ENCODE peak calls at places on chromosomes 12 and 14, in six cellular contexts. A, S, F, C, W and Z are unnamed samples.

GRCh38 chr12:93377252-93377542 is 528 bp upstream of the NUDT4 start:
- ATAC-seq in A (no peak), S (peak; percentile 9), F (peak; percentile 23), C (peak; percentile 60), W (peak; percentile 39), Z (peak; percentile 40)

GRCh38 chr12:92756905-92757598 is 54.3 kb downstream of the PLEKHG7 start:
- ATAC-seq in A (no peak), S (no peak), F (no peak), C (no peak), W (no peak), Z (no peak)

GRCh38 chr14:90419200-90419599 is 22.4 kb downstream of the CALM1 start:
- ATAC-seq in A (no peak), S (no peak), F (peak; percentile 62), C (peak; percentile 86), W (no peak), Z (peak; percentile 88)

GRCh38 chr14:102828201-102828600 is 51.0 kb downstream of the TRAF3 start:
- ATAC-seq in A (no peak), S (peak; percentile 87), F (no peak), C (no peak), W (no peak), Z (no peak)

GRCh38 chr14:50447491-50447890 is 50.8 kb upstream of the CDKL1 start:
- ATAC-seq in A (no peak), S (no peak), F (no peak), C (peak; percentile 38), W (no peak), Z (no peak)

GRCh38 chr12:90585640-90586304 is 369.2 kb downstream of the CCER1 start:
- ATAC-seq in A (no peak), S (no peak), F (no peak), C (no peak), W (no peak), Z (no peak)

GRCh38 chr14:64221604-64222003 is 72.6 kb downstream of the ESR2 start:
- ATAC-seq in A (no peak), S (no peak), F (no peak), C (no peak), W (no peak), Z (no peak)

GRCh38 chr12:132478845-132479244 is 11.1 kb upstream of the FBRSL1 start:
- ATAC-seq in A (no peak), S (peak; percentile 76), F (no peak), C (peak; percentile 62), W (peak; percentile 58), Z (no peak)

GRCh38 chr14:57865066-57865449 is 834 bp downstream of the SLC35F4 start:
- ATAC-seq in A (no peak), S (no peak), F (no peak), C (no peak), W (no peak), Z (no peak)

GRCh38 chr12:90360300-90360699 is 594.7 kb downstream of the CCER1 start:
- ATAC-seq in A (no peak), S (no peak), F (no peak), C (no peak), W (no peak), Z (no peak)

GRCh38 chr12:6360578-6361490 is 14.5 kb downstream of the SCNN1A start:
- ATAC-seq in A (peak; percentile 19), S (no peak), F (no peak), C (no peak), W (no peak), Z (no peak)

GRCh38 chr12:106511365-106511764 is 71.4 kb upstream of the RFX4 start:
- ATAC-seq in A (no peak), S (peak; percentile 21), F (no peak), C (peak; percentile 26), W (no peak), Z (no peak)

GRCh38 chr12:40614923-40615322 is 77.3 kb upstream of the CNTN1 start:
- ATAC-seq in A (peak; percentile 86), S (no peak), F (no peak), C (no peak), W (no peak), Z (no peak)

GRCh38 chr12:57236224-57236924 is 6.9 kb downstream of the SHMT2 start:
- ATAC-seq in A (no peak), S (no peak), F (no peak), C (no peak), W (no peak), Z (no peak)

GRCh38 chr12:57234571-57235011 is 5.1 kb downstream of the SHMT2 start:
- ATAC-seq in A (no peak), S (no peak), F (no peak), C (no peak), W (no peak), Z (no peak)

GRCh38 chr12:57234233-57234570 is 4.7 kb downstream of the SHMT2 start:
- ATAC-seq in A (no peak), S (no peak), F (no peak), C (no peak), W (no peak), Z (no peak)

GRCh38 chr12:57235728-57236131 is 6.2 kb downstream of the SHMT2 start:
- ATAC-seq in A (no peak), S (no peak), F (no peak), C (no peak), W (no peak), Z (no peak)

GRCh38 chr12:57235012-57235727 is 5.7 kb downstream of the SHMT2 start:
- ATAC-seq in A (no peak), S (peak; percentile 52), F (no peak), C (no peak), W (peak; percentile 10), Z (no peak)
- H3K4me1 ChIP-seq in A (peaks cover 34% of the 10 kb centered on the region), S (peaks cover 45% of the 10 kb centered on the region), F (peaks cover 35% of the 10 kb centered on the region), C (peaks cover 9% of the 10 kb centered on the region), W (peaks cover 82% of the 10 kb centered on the region), Z (no peaks in the 10 kb centered on the region)

DNA sequence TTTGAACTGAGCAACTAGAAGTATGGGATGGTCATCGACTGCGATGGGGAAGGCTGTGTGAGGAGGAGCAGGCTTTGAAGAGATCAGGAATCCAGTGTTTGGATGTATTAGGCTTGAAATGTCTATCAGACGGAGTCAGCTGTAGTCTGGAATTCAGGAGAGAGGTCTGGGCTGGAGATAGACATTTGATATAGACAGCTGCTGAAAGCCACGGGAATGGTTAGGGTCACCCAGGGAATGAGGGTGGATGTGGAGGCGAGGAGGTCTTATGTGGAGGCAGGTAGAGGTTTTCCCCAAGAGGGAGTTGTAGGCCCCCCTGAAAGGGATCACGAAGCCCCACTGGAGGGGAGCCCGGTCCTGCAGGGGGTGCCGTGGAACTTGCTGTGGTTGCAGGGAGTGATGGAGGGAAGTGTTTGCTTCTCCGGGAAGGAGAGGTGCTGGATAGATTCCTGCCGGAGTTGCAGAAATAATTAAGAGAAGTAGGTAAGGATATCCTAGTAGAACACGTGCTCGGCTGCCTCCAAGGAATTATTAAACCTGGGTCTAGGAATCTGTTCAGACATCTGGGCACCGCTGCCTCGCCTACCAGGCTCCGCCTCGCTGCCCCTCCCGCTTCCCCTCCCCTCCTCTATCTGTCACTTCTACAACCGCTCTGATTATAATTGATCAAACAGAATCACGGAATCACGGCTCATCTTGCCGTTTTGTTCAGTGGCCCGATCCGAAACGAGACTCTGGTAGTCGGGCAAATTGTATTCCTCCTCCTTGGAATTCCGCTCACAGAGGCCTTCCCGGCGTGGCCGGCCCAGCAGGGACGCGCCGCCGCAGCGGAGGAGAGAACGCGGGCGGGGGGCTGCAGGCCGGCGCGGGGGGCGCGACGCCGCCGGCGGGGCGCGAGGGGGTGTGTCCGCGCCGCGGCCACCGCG is 824 bp upstream of the CACNA1C start:
- ATAC-seq in A (no peak), S (no peak), F (no peak), C (no peak), W (no peak), Z (peak; percentile 3)
- TF ChIP-seq CTCF in A (no peak), S (no peak), F (no peak), C (no peak), W (no peak), Z (no peak)

GRCh38 chr12:121352053-121353018 is at the start of gene ANAPC5:
- ATAC-seq in A (peak; percentile 99), S (peak; percentile 97), F (peak; percentile 100), C (peak; percentile 99), W (peak; percentile 97), Z (peak; percentile 100)
- TF ChIP-seq EP300 in A (no peak), S (peak; percentile 37), F (no peak), C (no peak), W (no peak), Z (no peak)

GRCh38 chr12:108838194-108839010 is 19.0 kb downstream of the SSH1 start:
- ATAC-seq in A (peak; percentile 98), S (peak; percentile 96), F (peak; percentile 93), C (peak; percentile 93), W (peak; percentile 77), Z (peak; percentile 92)

GRCh38 chr12:108839011-108839889 is 18.1 kb downstream of the SSH1 start:
- ATAC-seq in A (peak; percentile 3), S (no peak), F (peak; percentile 31), C (no peak), W (no peak), Z (peak; percentile 46)

GRCh38 chr12:108837680-108838079 is 19.7 kb downstream of the SSH1 start:
- ATAC-seq in A (no peak), S (no peak), F (no peak), C (no peak), W (no peak), Z (no peak)

GRCh38 chr12:108840605-108841328 is 16.6 kb downstream of the SSH1 start:
- ATAC-seq in A (no peak), S (no peak), F (no peak), C (no peak), W (no peak), Z (no peak)

GRCh38 chr12:108839890-108840230 is 17.5 kb downstream of the SSH1 start:
- ATAC-seq in A (peak; percentile 5), S (no peak), F (peak; percentile 4), C (peak; percentile 4), W (no peak), Z (no peak)
- H3K4me1 ChIP-seq in A (peaks cover 21% of the 10 kb centered on the region), S (peaks cover 18% of the 10 kb centered on the region), F (peaks cover 82% of the 10 kb centered on the region), C (peaks cover 53% of the 10 kb centered on the region), W (peaks cover 27% of the 10 kb centered on the region), Z (peaks cover 21% of the 10 kb centered on the region)

GRCh38 chr12:99152337-99152736 is 495.2 kb upstream of the GARIN6 start:
- ATAC-seq in A (no peak), S (no peak), F (no peak), C (no peak), W (no peak), Z (no peak)

GRCh38 chr12:99146185-99146584 is 501.1 kb downstream of the APAF1 start:
- ATAC-seq in A (no peak), S (no peak), F (peak; percentile 71), C (no peak), W (no peak), Z (no peak)

GRCh38 chr12:99146730-99147129 is 500.8 kb upstream of the GARIN6 start:
- ATAC-seq in A (no peak), S (no peak), F (no peak), C (no peak), W (no peak), Z (no peak)

DNA sequence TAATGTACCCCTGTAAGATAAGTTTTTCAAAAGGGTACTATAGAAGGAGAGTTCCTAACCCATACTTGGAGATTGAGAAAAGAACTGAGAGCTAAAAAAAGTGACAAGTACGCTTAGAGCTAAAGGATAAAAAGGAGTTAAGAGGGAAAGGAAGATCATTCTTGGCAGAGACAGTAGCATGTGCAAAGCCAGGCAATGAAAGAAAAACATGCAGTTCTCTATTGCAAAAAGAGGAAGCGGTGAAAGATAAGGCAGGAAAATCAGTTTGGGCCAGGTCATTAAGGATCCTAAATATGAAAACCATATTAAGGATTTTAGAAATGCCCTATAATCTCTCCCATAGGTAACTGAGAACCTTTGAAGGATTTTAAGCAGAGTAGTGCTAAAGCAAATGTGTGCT is 500.4 kb upstream of the GARIN6 start:
- ATAC-seq in A (no peak), S (no peak), F (peak; percentile 16), C (no peak), W (no peak), Z (no peak)
- TF ChIP-seq CTCF in A (no peak), S (no peak), F (no peak), C (no peak), W (no peak), Z (no peak)